ENCODE peak calls at places on chromosome 6, in seven cellular contexts. T, I, R, E, V, M and L are unnamed samples.
A peak's percentile ranks its signal among the peaks of the same experiment; 100 is the strongest.

GRCh38 chr6:111984516-111985201 is 69.2 kb upstream of the CCN6 start:
- DNase-seq in T (no peak), I (no peak), R (no peak), E (no peak), V (no peak), M (no peak), L (no peak)

GRCh38 chr6:34362909-34363713 is 29.4 kb downstream of the NUDT3 start:
- DNase-seq in T (no peak), I (no peak), R (no peak), E (no peak), V (no peak), M (no peak), L (no peak)

GRCh38 chr6:129493396-129493902 is 216.5 kb downstream of the ARHGAP18 start:
- DNase-seq in T (no peak), I (peak; percentile 36), R (no peak), E (no peak), V (peak; percentile 40), M (no peak), L (no peak)

GRCh38 chr6:7147051-7147671 is 39.4 kb downstream of the RREB1 start:
- DNase-seq in T (no peak), I (no peak), R (no peak), E (no peak), V (no peak), M (peak; percentile 59), L (peak; percentile 69)

GRCh38 chr6:1995521-1996110 is 249.8 kb downstream of the GMDS start:
- DNase-seq in T (no peak), I (no peak), R (no peak), E (no peak), V (no peak), M (peak; percentile 46), L (no peak)

GRCh38 chr6:136920858-136921520 is 1.1 kb upstream of the SLC35D3 start:
- DNase-seq in T (peak; percentile 20), I (peak; percentile 21), R (no peak), E (no peak), V (no peak), M (no peak), L (peak; percentile 31)

GRCh38 chr6:141309295-141309694 is 823.4 kb upstream of the GJE1 start:
- DNase-seq in T (no peak), I (peak; percentile 41), R (no peak), E (no peak), V (no peak), M (peak; percentile 56), L (no peak)

GRCh38 chr6:167766986-167767714 is 59.6 kb upstream of the AFDN start:
- DNase-seq in T (no peak), I (no peak), R (no peak), E (no peak), V (no peak), M (no peak), L (no peak)

GRCh38 chr6:87045521-87046075 is 49.3 kb downstream of the CGA start:
- DNase-seq in T (no peak), I (no peak), R (no peak), E (no peak), V (no peak), M (peak; percentile 24), L (no peak)

GRCh38 chr6:15266423-15266996 is 20.6 kb downstream of the JARID2 start:
- DNase-seq in T (no peak), I (peak; percentile 68), R (no peak), E (no peak), V (no peak), M (peak; percentile 93), L (peak; percentile 85)

GRCh38 chr6:13952101-13952500 is 27.3 kb downstream of the RNF182 start:
- DNase-seq in T (no peak), I (no peak), R (no peak), E (no peak), V (no peak), M (no peak), L (no peak)

GRCh38 chr6:142300758-142301251 is 1.0 kb upstream of the ADGRG6 start:
- DNase-seq in T (peak; percentile 29), I (peak; percentile 82), R (no peak), E (no peak), V (peak; percentile 75), M (no peak), L (no peak)

GRCh38 chr6:31203345-31203979 is 33.0 kb upstream of the POU5F1 start:
- DNase-seq in T (peak; percentile 53), I (peak; percentile 85), R (no peak), E (no peak), V (peak; percentile 82), M (peak; percentile 96), L (peak; percentile 85)

GRCh38 chr6:150765457-150765764 is 100.1 kb upstream of the MTHFD1L start:
- DNase-seq in T (no peak), I (no peak), R (no peak), E (no peak), V (no peak), M (no peak), L (no peak)

GRCh38 chr6:52547647-52548352 is 29.1 kb downstream of the TRAM2 start:
- DNase-seq in T (no peak), I (peak; percentile 62), R (no peak), E (no peak), V (no peak), M (peak; percentile 16), L (no peak)

GRCh38 chr6:89840538-89840937 is 10.9 kb downstream of the CASP8AP2 start:
- DNase-seq in T (no peak), I (peak; percentile 31), R (no peak), E (no peak), V (peak; percentile 13), M (no peak), L (no peak)

GRCh38 chr6:130517444-130517931 is 151.7 kb downstream of the TMEM200A start:
- DNase-seq in T (no peak), I (peak; percentile 12), R (no peak), E (no peak), V (peak; percentile 79), M (no peak), L (no peak)

GRCh38 chr6:90905351-90905750 is 318.5 kb upstream of the MAP3K7 start:
- DNase-seq in T (no peak), I (no peak), R (no peak), E (no peak), V (no peak), M (no peak), L (no peak)

GRCh38 chr6:422423-423061 is 31.0 kb downstream of the IRF4 start:
- DNase-seq in T (peak; percentile 59), I (peak; percentile 95), R (no peak), E (no peak), V (peak; percentile 90), M (no peak), L (no peak)

GRCh38 chr6:142155895-142156757 is 9.1 kb downstream of the VTA1 start:
- DNase-seq in T (no peak), I (peak; percentile 61), R (no peak), E (no peak), V (peak; percentile 18), M (peak; percentile 77), L (peak; percentile 56)

GRCh38 chr6:139336488-139336887 is 38.0 kb downstream of the CITED2 start:
- DNase-seq in T (peak; percentile 49), I (peak; percentile 75), R (no peak), E (no peak), V (peak; percentile 23), M (no peak), L (no peak)

GRCh38 chr6:44177691-44178423 is 19.2 kb downstream of the CAPN11 start:
- DNase-seq in T (peak; percentile 50), I (peak; percentile 88), R (no peak), E (no peak), V (peak; percentile 42), M (no peak), L (no peak)

GRCh38 chr6:122286512-122286911 is 112.9 kb upstream of the HSF2 start:
- DNase-seq in T (no peak), I (peak; percentile 5), R (no peak), E (no peak), V (no peak), M (no peak), L (no peak)

GRCh38 chr6:133788556-133788955 is 100.4 kb upstream of the TCF21 start:
- DNase-seq in T (no peak), I (no peak), R (no peak), E (no peak), V (no peak), M (no peak), L (no peak)

GRCh38 chr6:26295691-26296555 is 69.1 kb upstream of the BTN3A2 start:
- DNase-seq in T (no peak), I (peak; percentile 93), R (no peak), E (no peak), V (peak; percentile 45), M (peak; percentile 95), L (peak; percentile 91)

GRCh38 chr6:159097256-159097655 is 52.5 kb upstream of the TAGAP start:
- DNase-seq in T (no peak), I (no peak), R (no peak), E (peak; percentile 48), V (no peak), M (no peak), L (no peak)

GRCh38 chr6:47709160-47709559 is 10.8 kb downstream of the ADGRF4 start:
- DNase-seq in T (no peak), I (peak; percentile 25), R (no peak), E (no peak), V (no peak), M (no peak), L (no peak)

GRCh38 chr6:137291441-137291840 is 72.3 kb upstream of the IFNGR1 start:
- DNase-seq in T (peak; percentile 20), I (peak; percentile 41), R (no peak), E (no peak), V (peak; percentile 10), M (peak; percentile 95), L (no peak)

GRCh38 chr6:142322066-142322465 is 20.3 kb downstream of the ADGRG6 start:
- DNase-seq in T (no peak), I (no peak), R (no peak), E (no peak), V (no peak), M (no peak), L (no peak)

GRCh38 chr6:116447496-116448011 is 13.6 kb upstream of the CALHM6 start:
- DNase-seq in T (no peak), I (peak; percentile 95), R (no peak), E (no peak), V (peak; percentile 48), M (peak; percentile 97), L (no peak)

GRCh38 chr6:6790891-6791290 is 202.4 kb downstream of the LY86 start:
- DNase-seq in T (no peak), I (peak; percentile 35), R (no peak), E (no peak), V (peak; percentile 73), M (no peak), L (peak; percentile 35)

GRCh38 chr6:129567374-129567773 is 142.6 kb downstream of the ARHGAP18 start:
- DNase-seq in T (no peak), I (peak; percentile 62), R (no peak), E (peak; percentile 4), V (peak; percentile 16), M (peak; percentile 68), L (peak; percentile 84)

GRCh38 chr6:5045417-5045816 is 39.7 kb upstream of the PPP1R3G start:
- DNase-seq in T (no peak), I (no peak), R (no peak), E (no peak), V (no peak), M (no peak), L (no peak)

GRCh38 chr6:10962673-10963072 is 75.8 kb downstream of the SYCP2L start:
- DNase-seq in T (no peak), I (peak; percentile 90), R (no peak), E (no peak), V (peak; percentile 18), M (no peak), L (no peak)

GRCh38 chr6:151209071-151209831 is 30.5 kb upstream of the AKAP12 start:
- DNase-seq in T (no peak), I (peak; percentile 18), R (no peak), E (no peak), V (peak; percentile 44), M (peak; percentile 46), L (no peak)

GRCh38 chr6:17015551-17016381 is 86.1 kb upstream of the STMND1 start:
- DNase-seq in T (no peak), I (peak; percentile 23), R (no peak), E (no peak), V (no peak), M (no peak), L (peak; percentile 48)

GRCh38 chr6:144911322-144911721 is 626.2 kb downstream of the UTRN start:
- DNase-seq in T (no peak), I (no peak), R (no peak), E (no peak), V (no peak), M (no peak), L (no peak)

GRCh38 chr6:37131104-37131959 is 38.6 kb upstream of the PIM1 start:
- DNase-seq in T (peak; percentile 29), I (no peak), R (no peak), E (no peak), V (peak; percentile 79), M (no peak), L (no peak)